ENCODE peak calls at places on chromosomes 2 and 18, in four cellular contexts. M is K562, I is A549, R is HepG2. N is an unnamed sample.

GRCh38 chr2:221997100-221997499 is 301.7 kb downstream of the PAX3 start:
- DNase-seq in M (no peak), I (peak; percentile 42), R (peak; percentile 10), N (peak; percentile 89)

GRCh38 chr2:27723372-27724144 is 48.0 kb upstream of the MRPL33 start:
- DNase-seq in M (peak; percentile 67), I (peak; percentile 92), R (peak; percentile 75), N (peak; percentile 75)

GRCh38 chr2:39153312-39153711 is 32.5 kb upstream of the SOS1 start:
- DNase-seq in M (no peak), I (no peak), R (no peak), N (peak; percentile 41)

GRCh38 chr2:50751255-50752069 is 280.5 kb downstream of the NRXN1 start:
- DNase-seq in M (no peak), I (no peak), R (no peak), N (peak; percentile 32)

GRCh38 chr2:33406622-33407021 is 69.8 kb upstream of the RASGRP3 start:
- DNase-seq in M (no peak), I (peak; percentile 41), R (no peak), N (no peak)

GRCh38 chr18:50879302-50880107 is 587 bp downstream of the ME2 start:
- DNase-seq in M (no peak), I (peak; percentile 38), R (peak; percentile 18), N (peak; percentile 38)

GRCh38 chr2:65746919-65747678 is 314.7 kb upstream of the SPRED2 start:
- DNase-seq in M (no peak), I (no peak), R (no peak), N (no peak)

GRCh38 chr2:42706836-42707235 is 57.1 kb downstream of the OXER1 start:
- DNase-seq in M (no peak), I (no peak), R (peak; percentile 42), N (no peak)

GRCh38 chr2:27527182-27527581 is 30.5 kb downstream of the GCKR start:
- DNase-seq in M (peak; percentile 37), I (no peak), R (no peak), N (no peak)

GRCh38 chr2:30756051-30756719 is 51.1 kb downstream of the CAPN13 start:
- DNase-seq in M (peak; percentile 54), I (no peak), R (peak; percentile 12), N (no peak)

GRCh38 chr2:143284087-143284675 is 155.0 kb downstream of the ARHGAP15 start:
- DNase-seq in M (peak; percentile 13), I (peak; percentile 51), R (peak; percentile 35), N (peak; percentile 50)

GRCh38 chr18:54647176-54647575 is 56.1 kb downstream of the DYNAP start:
- DNase-seq in M (peak; percentile 7), I (peak; percentile 48), R (peak; percentile 37), N (peak; percentile 4)

GRCh38 chr18:10514082-10514481 is 11.7 kb upstream of the NAPG start:
- DNase-seq in M (no peak), I (no peak), R (no peak), N (no peak)

GRCh38 chr2:121897335-121897970 is 142.0 kb downstream of the TSN start:
- DNase-seq in M (peak; percentile 69), I (peak; percentile 64), R (peak; percentile 16), N (peak; percentile 27)

GRCh38 chr18:13375302-13376255 is 157.0 kb downstream of the LDLRAD4 start:
- DNase-seq in M (no peak), I (peak; percentile 61), R (no peak), N (peak; percentile 91)

GRCh38 chr18:25561923-25562322 is 210.0 kb upstream of the ZNF521 start:
- DNase-seq in M (peak; percentile 37), I (peak; percentile 2), R (peak; percentile 12), N (peak; percentile 33)

GRCh38 chr18:76053551-76053950 is 441.5 kb downstream of the ZNF516 start:
- DNase-seq in M (no peak), I (no peak), R (no peak), N (no peak)

GRCh38 chr2:19312949-19313348 is 45.5 kb downstream of the OSR1 start:
- DNase-seq in M (no peak), I (peak; percentile 51), R (peak; percentile 51), N (peak; percentile 56)

GRCh38 chr2:28755411-28755810 is 3.8 kb downstream of the PPP1CB start:
- DNase-seq in M (no peak), I (no peak), R (no peak), N (peak; percentile 54)

DNA sequence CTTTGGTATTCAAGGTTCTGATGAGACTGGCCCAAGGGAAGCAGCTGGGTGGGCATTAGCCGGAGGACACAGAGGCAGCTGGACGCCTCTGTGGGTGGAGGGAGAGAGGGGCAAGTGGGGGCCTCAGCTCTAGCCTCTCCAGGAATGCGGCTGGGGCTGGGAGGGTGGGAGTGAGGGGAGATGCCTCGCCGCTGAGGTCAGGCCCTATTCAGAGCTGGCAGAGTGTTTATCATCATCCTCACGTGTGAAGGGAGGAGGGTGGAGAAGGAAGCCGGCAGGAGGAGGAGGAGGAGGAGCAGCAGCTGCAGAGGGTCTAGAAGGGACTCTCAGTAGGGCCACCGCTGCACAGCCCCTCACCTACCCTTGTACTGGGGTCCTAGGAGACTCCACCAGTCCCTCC is 43.1 kb downstream of the TNS1 start:
- DNase-seq in M (no peak), I (no peak), R (no peak), N (peak; percentile 31)
- TF ChIP-seq MAFK in M (no peak), I (no peak), R (no peak), N (no peak)

GRCh38 chr18:37335337-37335736 is 230.3 kb downstream of the CELF4 start:
- DNase-seq in M (peak; percentile 37), I (peak; percentile 9), R (no peak), N (no peak)
- TF ChIP-seq CTCF in M (peak; percentile 35), I (peak; percentile 9), R (peak; percentile 60), N (peak; percentile 13)

DNA sequence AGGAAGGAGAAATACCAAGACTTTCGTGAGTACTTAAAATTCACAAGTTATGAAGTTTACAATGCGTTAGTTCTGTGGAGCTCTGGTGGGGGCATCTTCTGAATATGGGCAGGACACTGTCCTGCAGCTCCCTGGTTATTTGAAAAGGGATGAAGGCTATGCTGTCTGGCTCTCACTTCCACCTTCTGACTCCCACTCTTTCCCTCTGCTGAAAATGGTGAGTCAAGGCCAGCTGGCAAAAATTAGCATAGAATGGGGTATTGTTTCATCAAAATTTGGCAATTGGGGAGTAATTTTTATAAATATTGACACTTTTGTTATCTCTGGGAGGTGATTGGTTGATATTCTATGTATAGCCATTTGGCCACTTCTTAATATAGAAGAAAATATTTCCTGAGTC is 177.4 kb downstream of the PARD3B start:
- DNase-seq in M (no peak), I (no peak), R (no peak), N (no peak)
- TF ChIP-seq MAFK in M (no peak), I (no peak), R (no peak), N (no peak)

DNA sequence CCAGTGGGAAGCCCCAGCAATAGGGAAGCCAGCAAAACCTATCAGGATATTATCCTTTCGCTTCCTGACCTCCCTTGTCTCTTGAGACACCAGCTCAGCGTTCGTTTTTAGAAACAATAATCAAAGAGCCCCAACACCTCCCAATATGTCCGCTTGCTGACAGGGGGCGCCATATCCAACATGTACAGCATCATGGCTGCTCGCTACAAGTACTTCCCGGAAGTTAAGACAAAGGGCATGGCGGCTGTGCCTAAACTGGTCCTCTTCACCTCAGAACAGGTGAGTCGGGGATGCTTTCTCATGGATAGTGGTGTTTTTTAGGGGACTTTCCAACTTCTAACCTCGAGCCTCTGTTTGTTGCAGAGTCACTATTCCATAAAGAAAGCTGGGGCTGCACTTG is 28.7 kb downstream of the GAD1 start:
- DNase-seq in M (peak; percentile 51), I (peak; percentile 58), R (no peak), N (no peak)
- TF ChIP-seq CTCF in M (peak; percentile 70), I (no peak), R (peak; percentile 30), N (no peak)

GRCh38 chr18:45014047-45014501 is 333.4 kb downstream of the SETBP1 start:
- DNase-seq in M (no peak), I (peak; percentile 61), R (no peak), N (peak; percentile 82)
- TF ChIP-seq MAFK in M (no peak), I (no peak), R (no peak), N (no peak)

N was measured in IMR-90.